ENCODE peak calls at places on chromosomes 1 and 21, in five cellular contexts. M, D, Q, E and P are unnamed samples.

GRCh38 chr1:233409540-233409939 is 82.0 kb downstream of the MAP3K21 start:
- DNase-seq in D (no peak), E (no peak), Q (no peak), M (no peak), P (no peak)

GRCh38 chr1:204359474-204360255 is at the start of gene PLEKHA6:
- DNase-seq in M (no peak), Q (no peak), E (no peak), D (peak), P (peak)

GRCh38 chr21:45496151-45496967 is 45.9 kb downstream of the SLC19A1 start:
- DNase-seq in E (no peak), D (no peak), M (no peak), Q (no peak), P (no peak)

GRCh38 chr1:52179073-52179472 is 37.2 kb downstream of the ZFYVE9 start:
- DNase-seq in M (no peak), E (no peak), D (no peak), Q (no peak), P (no peak)

GRCh38 chr1:164842891-164843290 is 283.9 kb downstream of the PBX1 start:
- DNase-seq in E (no peak), M (no peak), D (no peak), Q (no peak), P (no peak)

GRCh38 chr1:185317886-185318310 is 855 bp upstream of the IVNS1ABP start:
- DNase-seq in M (peak), Q (peak), D (no peak), E (peak), P (peak)

GRCh38 chr1:8348777-8349472 is 31.0 kb downstream of the SLC45A1 start:
- DNase-seq in M (peak), E (peak), D (peak), Q (peak), P (peak)

GRCh38 chr1:6348511-6349191 is 44.9 kb downstream of the ACOT7 start:
- DNase-seq in D (no peak), M (peak), E (peak), Q (no peak), P (no peak)

GRCh38 chr1:33057095-33057494 is 20.4 kb upstream of the AK2 start:
- DNase-seq in D (no peak), Q (no peak), M (no peak), E (no peak), P (no peak)

GRCh38 chr1:42317308-42317707 is 17.7 kb downstream of the FOXJ3 start:
- DNase-seq in M (no peak), Q (no peak), D (no peak), E (no peak), P (no peak)

GRCh38 chr1:119686661-119687060 is 25.1 kb upstream of the PHGDH start:
- DNase-seq in D (no peak), M (no peak), Q (no peak), E (peak), P (no peak)

GRCh38 chr1:214637722-214638473 is 34.9 kb downstream of the CENPF start:
- DNase-seq in Q (no peak), E (peak), M (no peak), D (peak), P (peak)

GRCh38 chr1:151693057-151693651 is 23.4 kb downstream of the CELF3 start:
- DNase-seq in M (no peak), Q (no peak), D (peak), E (peak), P (peak)

GRCh38 chr1:23524716-23525401 is 6.2 kb downstream of the E2F2 start:
- DNase-seq in D (no peak), Q (no peak), E (peak), M (no peak), P (no peak)

GRCh38 chr1:212237651-212238050 is 47.6 kb upstream of the PPP2R5A start:
- DNase-seq in M (no peak), D (no peak), Q (no peak), E (peak), P (no peak)

GRCh38 chr1:22141493-22141892 is 1.4 kb downstream of the WNT4 start:
- DNase-seq in E (no peak), D (no peak), M (no peak), Q (no peak), P (no peak)